ENCODE peak calls at places on chromosomes 3 and 15, in eight cellular contexts. One of them, this sample, is unnamed.
A peak's percentile ranks its signal among the peaks of the same experiment; 100 is the strongest.

GRCh38 chr3:186772886-186773417 is 10.4 kb upstream of the EIF4A2 start:
- DNase-seq in PC-3: no peak
- DNase-seq in PC-9: no peak
- DNase-seq in neural progenitor cell: peak; percentile 19
- DNase-seq in hepatocyte: peak; percentile 46
- DNase-seq in HepG2: no peak
- DNase-seq in fibroblast of lung: peak; percentile 35
- DNase-seq in HCT116: no peak
- DNase-seq in this sample: peak; percentile 18

GRCh38 chr3:105448338-105448982 is 81.8 kb downstream of the ALCAM start:
- DNase-seq in PC-3: no peak
- DNase-seq in PC-9: no peak
- DNase-seq in neural progenitor cell: peak; percentile 30
- DNase-seq in hepatocyte: peak; percentile 31
- DNase-seq in HepG2: no peak
- DNase-seq in fibroblast of lung: peak; percentile 50
- DNase-seq in HCT116: no peak
- DNase-seq in this sample: peak; percentile 41

GRCh38 chr3:54830658-54831057 is 97.2 kb downstream of the LRTM1 start:
- DNase-seq in PC-3: peak; percentile 75
- DNase-seq in PC-9: no peak
- DNase-seq in neural progenitor cell: peak; percentile 51
- DNase-seq in hepatocyte: peak; percentile 24
- DNase-seq in HepG2: peak; percentile 20
- DNase-seq in fibroblast of lung: no peak
- DNase-seq in HCT116: peak; percentile 16
- DNase-seq in this sample: no peak

GRCh38 chr15:98683821-98684220 is 35.5 kb downstream of the IGF1R start:
- DNase-seq in PC-3: no peak
- DNase-seq in PC-9: no peak
- DNase-seq in neural progenitor cell: peak; percentile 45
- DNase-seq in hepatocyte: no peak
- DNase-seq in HepG2: no peak
- DNase-seq in fibroblast of lung: no peak
- DNase-seq in HCT116: no peak
- DNase-seq in this sample: no peak

GRCh38 chr3:163548005-163548404 is 1530.3 kb downstream of the SI start:
- DNase-seq in PC-3: no peak
- DNase-seq in PC-9: no peak
- DNase-seq in neural progenitor cell: no peak
- DNase-seq in hepatocyte: no peak
- DNase-seq in HepG2: no peak
- DNase-seq in fibroblast of lung: no peak
- DNase-seq in HCT116: no peak
- DNase-seq in this sample: no peak

GRCh38 chr3:142028174-142028833 is 121.0 kb downstream of the TFDP2 start:
- DNase-seq in PC-3: peak; percentile 70
- DNase-seq in PC-9: no peak
- DNase-seq in neural progenitor cell: peak; percentile 83
- DNase-seq in hepatocyte: peak; percentile 71
- DNase-seq in HepG2: no peak
- DNase-seq in fibroblast of lung: peak; percentile 92
- DNase-seq in HCT116: peak; percentile 68
- DNase-seq in this sample: peak; percentile 91

GRCh38 chr15:74396146-74396438 is 28.6 kb upstream of the CYP11A1 start:
- DNase-seq in PC-3: peak; percentile 30
- DNase-seq in PC-9: no peak
- DNase-seq in neural progenitor cell: no peak
- DNase-seq in hepatocyte: no peak
- DNase-seq in HepG2: no peak
- DNase-seq in fibroblast of lung: no peak
- DNase-seq in HCT116: no peak
- DNase-seq in this sample: no peak

GRCh38 chr3:178631950-178632349 is 95.7 kb downstream of the KCNMB2 start:
- DNase-seq in PC-3: no peak
- DNase-seq in PC-9: no peak
- DNase-seq in neural progenitor cell: no peak
- DNase-seq in hepatocyte: no peak
- DNase-seq in HepG2: no peak
- DNase-seq in fibroblast of lung: no peak
- DNase-seq in HCT116: no peak
- DNase-seq in this sample: no peak

GRCh38 chr3:134307425-134307824 is 56.8 kb upstream of the RYK start:
- DNase-seq in PC-3: no peak
- DNase-seq in PC-9: no peak
- DNase-seq in neural progenitor cell: no peak
- DNase-seq in hepatocyte: no peak
- DNase-seq in HepG2: no peak
- DNase-seq in fibroblast of lung: no peak
- DNase-seq in HCT116: no peak
- DNase-seq in this sample: no peak

GRCh38 chr3:123584284-123584987 is 417 bp downstream of the HACD2 start:
- DNase-seq in PC-3: peak; percentile 48
- DNase-seq in PC-9: no peak
- DNase-seq in neural progenitor cell: no peak
- DNase-seq in hepatocyte: peak; percentile 72
- DNase-seq in HepG2: no peak
- DNase-seq in fibroblast of lung: peak; percentile 21
- DNase-seq in HCT116: no peak
- DNase-seq in this sample: no peak

GRCh38 chr3:47803478-47804025 is 614 bp downstream of the DHX30 start:
- DNase-seq in PC-3: no peak
- DNase-seq in PC-9: peak; percentile 61
- DNase-seq in neural progenitor cell: no peak
- DNase-seq in hepatocyte: no peak
- DNase-seq in HepG2: no peak
- DNase-seq in fibroblast of lung: peak; percentile 11
- DNase-seq in HCT116: no peak
- DNase-seq in this sample: no peak

GRCh38 chr3:179898024-179898423 is 138.7 kb downstream of the PEX5L start:
- DNase-seq in PC-3: peak; percentile 67
- DNase-seq in PC-9: peak; percentile 71
- DNase-seq in neural progenitor cell: peak; percentile 87
- DNase-seq in hepatocyte: peak; percentile 65
- DNase-seq in HepG2: peak; percentile 23
- DNase-seq in fibroblast of lung: peak; percentile 47
- DNase-seq in HCT116: peak; percentile 66
- DNase-seq in this sample: peak; percentile 42

GRCh38 chr3:46844851-46845250 is 18.4 kb downstream of the MYL3 start:
- DNase-seq in PC-3: no peak
- DNase-seq in PC-9: no peak
- DNase-seq in neural progenitor cell: peak; percentile 44
- DNase-seq in hepatocyte: no peak
- DNase-seq in HepG2: no peak
- DNase-seq in fibroblast of lung: no peak
- DNase-seq in HCT116: no peak
- DNase-seq in this sample: no peak

GRCh38 chr3:117118604-117119003 is 409.0 kb downstream of the TUSC7 start:
- DNase-seq in PC-3: no peak
- DNase-seq in PC-9: no peak
- DNase-seq in neural progenitor cell: no peak
- DNase-seq in hepatocyte: no peak
- DNase-seq in HepG2: no peak
- DNase-seq in fibroblast of lung: peak; percentile 21
- DNase-seq in HCT116: no peak
- DNase-seq in this sample: peak; percentile 7

DNA sequence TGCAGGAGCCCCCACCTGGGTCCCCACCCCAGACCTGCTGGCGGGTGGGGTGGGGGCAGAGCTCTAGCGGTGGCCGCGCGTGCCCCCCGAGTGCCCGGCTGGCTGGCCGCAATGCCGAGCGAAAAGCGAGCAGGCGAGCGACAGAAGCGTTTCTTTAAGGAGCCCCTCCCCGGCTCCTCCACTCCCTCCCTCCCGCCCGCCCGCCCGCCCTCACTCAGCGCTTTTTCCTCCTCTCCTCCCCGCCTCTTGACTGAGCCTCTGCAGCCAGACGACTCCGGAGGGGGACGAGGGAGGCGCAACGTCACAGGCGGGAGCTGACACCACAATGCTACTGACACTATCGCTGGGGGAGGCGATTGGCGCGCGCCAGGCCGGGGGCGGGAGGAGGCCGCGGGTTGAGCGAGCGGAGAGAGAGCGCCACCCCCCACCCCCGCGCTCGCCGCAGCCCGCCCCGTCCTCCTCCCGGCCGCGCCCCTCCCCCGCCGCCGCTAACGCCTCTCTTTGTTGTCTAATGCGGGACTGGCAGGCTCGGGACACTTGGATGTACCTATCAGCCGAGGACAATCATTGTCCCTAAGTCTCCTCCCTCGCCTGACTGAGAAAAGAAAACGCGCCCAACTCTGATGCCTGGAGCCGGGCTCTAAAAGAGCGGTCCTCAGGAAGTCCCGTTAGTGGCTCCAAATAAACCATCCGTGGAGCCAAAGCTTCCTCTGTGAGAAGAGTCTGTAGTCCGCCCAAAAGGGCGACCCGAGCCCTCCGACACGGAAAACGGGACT is at the start of gene MEX3B:
- DNase-seq in PC-3: peak; percentile 88
- DNase-seq in PC-9: peak; percentile 46
- DNase-seq in neural progenitor cell: peak; percentile 98
- DNase-seq in hepatocyte: peak; percentile 95
- DNase-seq in HepG2: peak; percentile 83
- DNase-seq in fibroblast of lung: peak; percentile 99
- DNase-seq in HCT116: peak; percentile 86
- DNase-seq in this sample: peak; percentile 97
- TF ChIP-seq CTCF in PC-3: no peak
- TF ChIP-seq CTCF in PC-9: no peak
- TF ChIP-seq CTCF in neural progenitor cell: no peak
- TF ChIP-seq CTCF in hepatocyte: no peak
- TF ChIP-seq CTCF in HepG2: no peak
- TF ChIP-seq CTCF in fibroblast of lung: no peak
- TF ChIP-seq CTCF in HCT116: no peak
- TF ChIP-seq CTCF in this sample: no peak

GRCh38 chr15:65374334-65374733 is 3.5 kb downstream of the IGDCC3 start:
- DNase-seq in PC-3: no peak
- DNase-seq in PC-9: no peak
- DNase-seq in neural progenitor cell: no peak
- DNase-seq in hepatocyte: no peak
- DNase-seq in HepG2: no peak
- DNase-seq in fibroblast of lung: no peak
- DNase-seq in HCT116: no peak
- DNase-seq in this sample: no peak

GRCh38 chr15:65376767-65377104 is 1.1 kb downstream of the IGDCC3 start:
- DNase-seq in PC-3: no peak
- DNase-seq in PC-9: no peak
- DNase-seq in neural progenitor cell: no peak
- DNase-seq in hepatocyte: peak; percentile 48
- DNase-seq in HepG2: no peak
- DNase-seq in fibroblast of lung: no peak
- DNase-seq in HCT116: no peak
- DNase-seq in this sample: no peak

GRCh38 chr15:65377105-65377975 is 462 bp downstream of the IGDCC3 start:
- DNase-seq in PC-3: no peak
- DNase-seq in PC-9: no peak
- DNase-seq in neural progenitor cell: peak; percentile 83
- DNase-seq in hepatocyte: peak; percentile 65
- DNase-seq in HepG2: no peak
- DNase-seq in fibroblast of lung: peak; percentile 48
- DNase-seq in HCT116: no peak
- DNase-seq in this sample: peak; percentile 24

GRCh38 chr15:65374831-65375401 is 2.9 kb downstream of the IGDCC3 start:
- DNase-seq in PC-3: no peak
- DNase-seq in PC-9: peak; percentile 39
- DNase-seq in neural progenitor cell: peak; percentile 38
- DNase-seq in hepatocyte: no peak
- DNase-seq in HepG2: no peak
- DNase-seq in fibroblast of lung: peak; percentile 25
- DNase-seq in HCT116: no peak
- DNase-seq in this sample: no peak

GRCh38 chr15:65375871-65376552 is 1.8 kb downstream of the IGDCC3 start:
- DNase-seq in PC-3: no peak
- DNase-seq in PC-9: no peak
- DNase-seq in neural progenitor cell: peak; percentile 16
- DNase-seq in hepatocyte: no peak
- DNase-seq in HepG2: no peak
- DNase-seq in fibroblast of lung: no peak
- DNase-seq in HCT116: no peak
- DNase-seq in this sample: no peak
- TF ChIP-seq EZH2 in PC-3: no peak
- TF ChIP-seq EZH2 in PC-9: no peak
- TF ChIP-seq EZH2 in neural progenitor cell: no peak
- TF ChIP-seq EZH2 in hepatocyte: no peak
- TF ChIP-seq EZH2 in HepG2: no peak
- TF ChIP-seq EZH2 in fibroblast of lung: no peak
- TF ChIP-seq EZH2 in HCT116: no peak
- TF ChIP-seq EZH2 in this sample: no peak

DNA sequence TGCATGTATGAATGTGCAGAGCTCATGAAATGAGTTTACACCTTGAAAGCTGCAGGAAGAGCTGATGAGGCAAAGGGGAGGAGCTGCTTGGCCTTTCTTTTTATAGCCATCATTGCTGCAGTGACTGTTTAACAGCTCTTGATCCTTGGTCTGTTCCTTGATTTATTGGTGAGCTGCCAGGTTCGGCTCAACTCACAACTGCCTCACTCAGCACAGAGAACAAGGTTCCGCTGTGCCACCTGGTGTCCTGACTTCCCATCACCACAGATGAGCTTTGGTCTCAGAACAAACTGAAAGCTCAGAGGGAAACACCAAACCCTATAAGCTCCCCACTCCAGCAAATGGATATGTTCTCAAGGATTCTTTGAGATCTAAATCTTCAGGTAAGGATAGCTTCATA is 626.1 kb downstream of the MAGI1 start:
- DNase-seq in PC-3: peak; percentile 1
- DNase-seq in PC-9: no peak
- DNase-seq in neural progenitor cell: peak; percentile 50
- DNase-seq in hepatocyte: peak; percentile 86
- DNase-seq in HepG2: peak; percentile 45
- DNase-seq in fibroblast of lung: no peak
- DNase-seq in HCT116: no peak
- DNase-seq in this sample: no peak
- TF ChIP-seq CTCF in PC-3: no peak
- TF ChIP-seq CTCF in PC-9: no peak
- TF ChIP-seq CTCF in neural progenitor cell: peak; percentile 41
- TF ChIP-seq CTCF in hepatocyte: peak; percentile 57
- TF ChIP-seq CTCF in HepG2: peak; percentile 69
- TF ChIP-seq CTCF in fibroblast of lung: no peak
- TF ChIP-seq CTCF in HCT116: no peak
- TF ChIP-seq CTCF in this sample: no peak

DNA sequence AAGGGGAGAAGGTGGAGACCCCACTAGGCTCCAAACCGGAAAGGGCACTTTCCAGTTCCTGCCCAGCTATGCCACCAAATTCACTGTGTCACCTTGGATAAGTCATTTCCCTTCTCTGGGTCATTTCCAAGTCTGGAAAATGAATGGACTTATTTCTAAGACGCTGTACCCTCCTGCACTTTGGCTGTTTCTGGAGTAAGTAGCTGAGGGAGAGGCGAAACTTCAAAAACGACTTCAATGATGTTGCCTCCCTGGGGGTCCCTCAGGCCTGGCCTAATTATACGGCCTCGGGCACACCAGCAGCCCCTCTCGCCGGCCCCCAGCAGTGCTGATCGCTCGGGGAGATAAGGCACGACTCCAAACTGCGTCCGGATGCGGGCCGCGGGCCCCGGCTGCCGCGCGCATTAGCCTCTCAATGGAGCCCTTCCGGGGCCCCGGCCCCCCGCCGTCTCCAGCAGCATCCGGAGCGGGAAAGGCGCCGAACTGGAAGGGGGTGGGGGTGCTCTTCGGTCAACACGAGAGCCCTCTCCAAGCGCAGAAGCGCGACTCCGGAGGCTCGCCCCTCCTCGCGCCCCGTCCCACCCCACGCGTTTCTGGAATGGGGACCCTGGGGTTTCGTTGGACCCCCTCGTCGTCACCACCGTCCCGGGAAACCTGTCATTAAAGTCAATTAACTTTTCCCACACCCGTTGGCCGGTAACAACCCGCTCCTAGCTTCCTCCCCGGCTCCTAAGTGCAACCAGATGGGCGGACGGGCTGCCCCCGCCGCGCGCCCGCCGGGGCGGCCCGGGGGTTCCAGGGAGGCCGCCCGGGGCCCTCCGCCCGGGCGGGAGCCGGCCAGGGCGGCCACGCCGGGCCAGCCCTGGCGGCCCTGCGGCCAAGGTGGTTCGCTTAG is 4.8 kb downstream of the HES1 start:
- DNase-seq in PC-3: peak; percentile 83
- DNase-seq in PC-9: peak; percentile 82
- DNase-seq in neural progenitor cell: peak; percentile 85
- DNase-seq in hepatocyte: peak; percentile 83
- DNase-seq in HepG2: peak; percentile 51
- DNase-seq in fibroblast of lung: peak; percentile 73
- DNase-seq in HCT116: no peak
- DNase-seq in this sample: peak; percentile 62
- TF ChIP-seq EZH2 in PC-3: no peak
- TF ChIP-seq EZH2 in PC-9: no peak
- TF ChIP-seq EZH2 in neural progenitor cell: no peak
- TF ChIP-seq EZH2 in hepatocyte: no peak
- TF ChIP-seq EZH2 in HepG2: no peak
- TF ChIP-seq EZH2 in fibroblast of lung: peak; percentile 20
- TF ChIP-seq EZH2 in HCT116: no peak
- TF ChIP-seq EZH2 in this sample: no peak